ENCODE peak calls at places on chromosomes 6 and 20, in five cellular contexts. One of them, this sample, is unnamed.

GRCh38 chr6:142680308-142680707 is 264.7 kb downstream of the HIVEP2 start:
- DNase-seq in progenitor cell of endocrine pancreas: no peak
- DNase-seq in fibroblast of the aortic adventitia: peak; percentile 60
- DNase-seq in epithelial cell of esophagus: peak; percentile 30
- DNase-seq in choroid plexus epithelial cell: no peak
- DNase-seq in this sample: no peak

GRCh38 chr20:43102394-43102793 is 87.3 kb downstream of the PTPRT start:
- DNase-seq in progenitor cell of endocrine pancreas: no peak
- DNase-seq in fibroblast of the aortic adventitia: no peak
- DNase-seq in epithelial cell of esophagus: no peak
- DNase-seq in choroid plexus epithelial cell: no peak
- DNase-seq in this sample: no peak

GRCh38 chr6:56804996-56805395 is 149.9 kb upstream of the BEND6 start:
- DNase-seq in choroid plexus epithelial cell: peak; percentile 77
- DNase-seq in fibroblast of the aortic adventitia: peak; percentile 73
- DNase-seq in epithelial cell of esophagus: peak; percentile 83
- DNase-seq in progenitor cell of endocrine pancreas: no peak
- DNase-seq in this sample: no peak

GRCh38 chr20:47352332-47353223 is 3.9 kb downstream of the ZMYND8 start:
- DNase-seq in epithelial cell of esophagus: peak; percentile 49
- DNase-seq in progenitor cell of endocrine pancreas: no peak
- DNase-seq in fibroblast of the aortic adventitia: peak; percentile 17
- DNase-seq in choroid plexus epithelial cell: peak; percentile 82
- DNase-seq in this sample: no peak

GRCh38 chr6:95991906-95992305 is 23.9 kb upstream of the FUT9 start:
- DNase-seq in progenitor cell of endocrine pancreas: no peak
- DNase-seq in fibroblast of the aortic adventitia: no peak
- DNase-seq in choroid plexus epithelial cell: no peak
- DNase-seq in epithelial cell of esophagus: no peak
- DNase-seq in this sample: no peak

GRCh38 chr6:142950291-142950690 is 5.3 kb upstream of the HIVEP2 start:
- DNase-seq in progenitor cell of endocrine pancreas: no peak
- DNase-seq in epithelial cell of esophagus: no peak
- DNase-seq in choroid plexus epithelial cell: no peak
- DNase-seq in fibroblast of the aortic adventitia: no peak
- DNase-seq in this sample: no peak

GRCh38 chr6:41236276-41236675 is 8.1 kb downstream of the TREML4 start:
- DNase-seq in choroid plexus epithelial cell: no peak
- DNase-seq in progenitor cell of endocrine pancreas: no peak
- DNase-seq in fibroblast of the aortic adventitia: no peak
- DNase-seq in epithelial cell of esophagus: no peak
- DNase-seq in this sample: no peak

GRCh38 chr6:124854338-124854922 is 107.8 kb upstream of the RNF217 start:
- DNase-seq in fibroblast of the aortic adventitia: peak; percentile 10
- DNase-seq in epithelial cell of esophagus: no peak
- DNase-seq in choroid plexus epithelial cell: peak; percentile 18
- DNase-seq in progenitor cell of endocrine pancreas: no peak
- DNase-seq in this sample: no peak

GRCh38 chr6:89260832-89261231 is 43.7 kb upstream of the GABRR1 start:
- DNase-seq in epithelial cell of esophagus: peak; percentile 7
- DNase-seq in fibroblast of the aortic adventitia: no peak
- DNase-seq in choroid plexus epithelial cell: peak; percentile 5
- DNase-seq in progenitor cell of endocrine pancreas: no peak
- DNase-seq in this sample: no peak

GRCh38 chr6:2919401-2919800 is 16.3 kb upstream of the SERPINB9 start:
- DNase-seq in fibroblast of the aortic adventitia: no peak
- DNase-seq in choroid plexus epithelial cell: no peak
- DNase-seq in epithelial cell of esophagus: no peak
- DNase-seq in progenitor cell of endocrine pancreas: no peak
- DNase-seq in this sample: no peak

GRCh38 chr6:87093651-87094050 is 1.3 kb downstream of the CGA start:
- DNase-seq in epithelial cell of esophagus: no peak
- DNase-seq in progenitor cell of endocrine pancreas: no peak
- DNase-seq in choroid plexus epithelial cell: peak; percentile 11
- DNase-seq in fibroblast of the aortic adventitia: peak; percentile 4
- DNase-seq in this sample: no peak

DNA sequence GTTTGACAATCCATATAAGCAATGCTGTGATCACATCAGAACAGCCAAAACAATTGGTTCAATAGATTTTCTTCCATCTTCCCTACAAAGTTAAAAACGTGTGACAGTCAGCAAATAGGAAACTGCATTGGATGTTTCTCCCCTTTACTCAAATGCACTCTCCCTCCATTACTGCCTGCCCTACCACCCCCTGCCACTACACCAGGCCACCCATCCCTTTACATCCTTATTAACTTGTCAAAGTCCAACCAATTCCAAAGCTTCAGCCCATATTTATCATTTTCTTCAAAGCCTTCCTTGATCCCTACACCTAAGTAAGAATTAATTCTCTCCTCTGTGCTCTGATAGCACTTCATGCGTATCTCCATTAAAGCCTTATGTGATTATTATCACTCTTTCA is 41.9 kb downstream of the THEMIS start:
- DNase-seq in epithelial cell of esophagus: no peak
- DNase-seq in choroid plexus epithelial cell: no peak
- DNase-seq in progenitor cell of endocrine pancreas: no peak
- DNase-seq in fibroblast of the aortic adventitia: no peak
- DNase-seq in this sample: no peak
- TF ChIP-seq CTCF in epithelial cell of esophagus: no peak
- TF ChIP-seq CTCF in choroid plexus epithelial cell: no peak
- TF ChIP-seq CTCF in progenitor cell of endocrine pancreas: no peak
- TF ChIP-seq CTCF in fibroblast of the aortic adventitia: no peak
- TF ChIP-seq CTCF in this sample: no peak

GRCh38 chr6:148780918-148781436 is 34.1 kb downstream of the UST start:
- DNase-seq in fibroblast of the aortic adventitia: no peak
- DNase-seq in choroid plexus epithelial cell: no peak
- DNase-seq in progenitor cell of endocrine pancreas: no peak
- DNase-seq in epithelial cell of esophagus: no peak
- DNase-seq in this sample: peak; percentile 64

GRCh38 chr6:148771212-148771601 is 24.4 kb downstream of the UST start:
- DNase-seq in progenitor cell of endocrine pancreas: no peak
- DNase-seq in fibroblast of the aortic adventitia: no peak
- DNase-seq in epithelial cell of esophagus: peak; percentile 18
- DNase-seq in choroid plexus epithelial cell: no peak
- DNase-seq in this sample: no peak

GRCh38 chr6:148779142-148779562 is 32.3 kb downstream of the UST start:
- DNase-seq in choroid plexus epithelial cell: peak; percentile 61
- DNase-seq in epithelial cell of esophagus: no peak
- DNase-seq in fibroblast of the aortic adventitia: peak; percentile 75
- DNase-seq in progenitor cell of endocrine pancreas: no peak
- DNase-seq in this sample: no peak

GRCh38 chr6:148771896-148772554 is 25.2 kb downstream of the UST start:
- DNase-seq in epithelial cell of esophagus: no peak
- DNase-seq in choroid plexus epithelial cell: peak; percentile 8
- DNase-seq in fibroblast of the aortic adventitia: no peak
- DNase-seq in progenitor cell of endocrine pancreas: no peak
- DNase-seq in this sample: peak; percentile 28

DNA sequence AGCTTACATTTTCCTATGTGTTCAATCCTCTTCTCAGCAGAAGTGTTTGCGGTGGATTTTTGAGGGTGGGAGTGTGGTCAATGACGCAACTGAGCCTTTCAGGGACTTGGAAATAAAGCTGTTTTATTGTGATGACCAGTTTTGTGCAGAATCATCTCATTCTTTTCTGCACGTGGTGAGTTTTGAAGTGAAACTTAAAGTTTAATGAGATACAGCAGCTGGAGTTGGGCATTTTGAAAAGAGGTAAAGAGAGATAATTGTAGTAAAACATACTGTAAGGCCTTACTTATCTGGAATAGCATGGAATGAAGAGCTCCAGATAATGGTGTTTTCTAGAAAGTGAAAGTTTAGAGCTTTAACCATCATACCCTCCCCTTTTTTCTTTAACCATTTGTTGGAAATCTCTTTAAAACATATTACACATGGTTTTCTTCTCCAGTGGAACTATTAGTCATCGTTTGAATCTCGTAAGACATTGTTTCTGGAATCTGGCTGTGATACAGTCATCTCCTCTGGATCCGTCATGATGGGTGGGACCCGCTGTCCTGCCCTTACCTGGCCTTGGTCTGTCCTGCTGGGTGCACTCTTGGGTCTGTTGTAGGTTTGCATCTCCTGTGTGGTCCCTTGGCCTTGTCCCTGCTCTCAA is 29.6 kb downstream of the UST start:
- DNase-seq in fibroblast of the aortic adventitia: peak; percentile 85
- DNase-seq in choroid plexus epithelial cell: peak; percentile 66
- DNase-seq in progenitor cell of endocrine pancreas: no peak
- DNase-seq in epithelial cell of esophagus: peak; percentile 90
- DNase-seq in this sample: no peak
- TF ChIP-seq CTCF in fibroblast of the aortic adventitia: no peak
- TF ChIP-seq CTCF in choroid plexus epithelial cell: no peak
- TF ChIP-seq CTCF in progenitor cell of endocrine pancreas: no peak
- TF ChIP-seq CTCF in epithelial cell of esophagus: no peak
- TF ChIP-seq CTCF in this sample: no peak

DNA sequence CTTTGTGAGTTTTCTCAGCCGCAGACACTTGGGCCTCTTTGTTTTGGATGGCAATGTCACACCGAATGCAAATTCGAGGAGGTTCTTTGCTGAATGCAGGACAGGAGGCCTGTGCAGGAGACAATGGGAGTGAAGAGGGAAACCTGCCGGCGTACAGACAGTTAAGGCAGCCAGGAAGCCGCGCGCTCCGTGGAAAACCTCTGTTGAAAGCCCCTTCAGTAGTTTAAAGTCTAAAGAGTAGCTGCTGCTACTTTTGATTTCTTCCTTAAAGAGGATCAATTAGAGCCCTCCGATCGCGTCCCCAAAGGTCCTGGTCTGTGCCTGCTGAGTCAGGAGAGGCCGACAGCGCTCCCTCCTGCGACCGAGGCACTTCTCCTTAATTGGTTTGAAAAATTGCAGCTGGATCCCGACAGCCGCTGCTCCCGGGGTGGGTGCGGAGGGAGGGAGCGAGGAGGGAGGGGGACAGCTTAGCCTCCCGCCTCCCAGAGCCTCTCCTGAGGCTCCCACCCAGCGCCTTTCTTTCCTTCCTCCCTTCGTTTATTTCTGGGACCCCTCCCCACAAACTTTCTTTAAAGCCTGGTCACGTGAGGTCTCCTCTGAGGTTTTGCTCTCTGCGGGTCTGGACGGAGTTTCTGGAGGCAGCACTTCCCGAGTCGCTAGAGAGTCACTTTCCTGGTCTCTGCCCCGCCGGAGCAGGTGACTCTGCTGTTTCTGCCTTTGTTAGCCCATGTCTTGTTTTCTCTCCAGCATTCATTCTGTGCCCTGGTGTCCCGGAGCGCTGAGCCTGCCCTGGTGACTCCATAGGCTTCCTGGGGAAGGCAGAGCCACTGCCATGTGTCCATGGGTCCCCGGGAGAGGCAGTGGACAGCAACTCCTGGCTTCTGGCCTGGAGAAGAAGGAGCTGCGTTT is 22.3 kb upstream of the RPP40 start:
- DNase-seq in fibroblast of the aortic adventitia: peak; percentile 52
- DNase-seq in progenitor cell of endocrine pancreas: peak; percentile 31
- DNase-seq in epithelial cell of esophagus: peak; percentile 29
- DNase-seq in choroid plexus epithelial cell: peak; percentile 43
- DNase-seq in this sample: no peak
- TF ChIP-seq CTCF in fibroblast of the aortic adventitia: peak; percentile 34
- TF ChIP-seq CTCF in progenitor cell of endocrine pancreas: peak; percentile 28
- TF ChIP-seq CTCF in epithelial cell of esophagus: peak; percentile 15
- TF ChIP-seq CTCF in choroid plexus epithelial cell: peak; percentile 37
- TF ChIP-seq CTCF in this sample: no peak

DNA sequence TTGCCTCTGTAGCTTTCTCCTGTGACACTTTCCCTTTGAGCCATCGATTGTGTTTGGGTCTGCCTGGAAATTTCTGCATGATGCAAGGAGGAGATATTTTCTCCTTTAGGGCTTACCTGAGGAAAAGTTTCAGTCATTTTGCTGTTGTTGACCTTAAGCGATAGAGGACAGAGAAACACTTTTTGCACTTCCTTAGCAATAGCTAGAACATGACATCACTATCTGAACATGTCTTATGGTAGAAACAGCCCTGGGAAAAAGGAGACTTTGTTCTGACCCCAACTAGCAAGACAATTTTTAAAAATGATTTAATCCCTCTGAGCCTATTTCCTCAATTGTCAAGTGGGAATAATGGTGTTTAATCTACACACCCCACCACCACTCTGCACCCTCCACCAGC is 9.7 kb upstream of the FILIP1 start:
- DNase-seq in epithelial cell of esophagus: peak; percentile 9
- DNase-seq in choroid plexus epithelial cell: peak; percentile 82
- DNase-seq in fibroblast of the aortic adventitia: no peak
- DNase-seq in progenitor cell of endocrine pancreas: no peak
- DNase-seq in this sample: peak; percentile 3
- TF ChIP-seq CTCF in epithelial cell of esophagus: no peak
- TF ChIP-seq CTCF in choroid plexus epithelial cell: no peak
- TF ChIP-seq CTCF in fibroblast of the aortic adventitia: no peak
- TF ChIP-seq CTCF in progenitor cell of endocrine pancreas: no peak
- TF ChIP-seq CTCF in this sample: no peak

GRCh38 chr6:47434372-47435253 is 43.0 kb upstream of the CD2AP start:
- DNase-seq in fibroblast of the aortic adventitia: no peak
- DNase-seq in choroid plexus epithelial cell: no peak
- DNase-seq in epithelial cell of esophagus: no peak
- DNase-seq in progenitor cell of endocrine pancreas: no peak
- DNase-seq in this sample: no peak
- TF ChIP-seq CTCF in fibroblast of the aortic adventitia: no peak
- TF ChIP-seq CTCF in choroid plexus epithelial cell: no peak
- TF ChIP-seq CTCF in epithelial cell of esophagus: no peak
- TF ChIP-seq CTCF in progenitor cell of endocrine pancreas: no peak
- TF ChIP-seq CTCF in this sample: no peak

GRCh38 chr6:153309666-153310065 is 178.6 kb upstream of the RGS17 start:
- DNase-seq in fibroblast of the aortic adventitia: no peak
- DNase-seq in epithelial cell of esophagus: no peak
- DNase-seq in progenitor cell of endocrine pancreas: no peak
- DNase-seq in choroid plexus epithelial cell: no peak
- DNase-seq in this sample: no peak

GRCh38 chr6:153312633-153313032 is 181.6 kb upstream of the RGS17 start:
- DNase-seq in choroid plexus epithelial cell: peak; percentile 77
- DNase-seq in fibroblast of the aortic adventitia: peak; percentile 22
- DNase-seq in epithelial cell of esophagus: peak; percentile 94
- DNase-seq in progenitor cell of endocrine pancreas: no peak
- DNase-seq in this sample: no peak
- TF ChIP-seq CTCF in choroid plexus epithelial cell: peak; percentile 64
- TF ChIP-seq CTCF in fibroblast of the aortic adventitia: peak; percentile 6
- TF ChIP-seq CTCF in epithelial cell of esophagus: peak; percentile 67
- TF ChIP-seq CTCF in progenitor cell of endocrine pancreas: peak; percentile 56
- TF ChIP-seq CTCF in this sample: peak; percentile 53

GRCh38 chr6:15248451-15249370 is 2.8 kb downstream of the JARID2 start:
- DNase-seq in epithelial cell of esophagus: peak; percentile 97
- DNase-seq in progenitor cell of endocrine pancreas: peak; percentile 89
- DNase-seq in choroid plexus epithelial cell: peak; percentile 97
- DNase-seq in fibroblast of the aortic adventitia: peak; percentile 95
- DNase-seq in this sample: peak; percentile 94
- TF ChIP-seq CTCF in epithelial cell of esophagus: peak; percentile 44
- TF ChIP-seq CTCF in progenitor cell of endocrine pancreas: peak; percentile 23
- TF ChIP-seq CTCF in choroid plexus epithelial cell: peak; percentile 54
- TF ChIP-seq CTCF in fibroblast of the aortic adventitia: peak; percentile 25
- TF ChIP-seq CTCF in this sample: no peak

GRCh38 chr6:53986165-53986720 is 125.0 kb upstream of the MLIP start:
- DNase-seq in progenitor cell of endocrine pancreas: peak; percentile 20
- DNase-seq in epithelial cell of esophagus: peak; percentile 71
- DNase-seq in fibroblast of the aortic adventitia: peak; percentile 77
- DNase-seq in choroid plexus epithelial cell: peak; percentile 91
- DNase-seq in this sample: peak; percentile 18
- TF ChIP-seq CTCF in progenitor cell of endocrine pancreas: peak; percentile 95
- TF ChIP-seq CTCF in epithelial cell of esophagus: peak; percentile 96
- TF ChIP-seq CTCF in fibroblast of the aortic adventitia: peak; percentile 88
- TF ChIP-seq CTCF in choroid plexus epithelial cell: peak; percentile 95
- TF ChIP-seq CTCF in this sample: peak; percentile 57

GRCh38 chr20:29878777-29879442 is 1378.6 kb upstream of the DEFB115 start:
- DNase-seq in fibroblast of the aortic adventitia: no peak
- DNase-seq in epithelial cell of esophagus: no peak
- DNase-seq in choroid plexus epithelial cell: no peak
- DNase-seq in progenitor cell of endocrine pancreas: no peak
- DNase-seq in this sample: peak; percentile 20
- TF ChIP-seq CTCF in fibroblast of the aortic adventitia: no peak
- TF ChIP-seq CTCF in epithelial cell of esophagus: no peak
- TF ChIP-seq CTCF in choroid plexus epithelial cell: no peak
- TF ChIP-seq CTCF in progenitor cell of endocrine pancreas: no peak
- TF ChIP-seq CTCF in this sample: no peak

This sample was measured in GM13976.